ENCODE peak calls at places on chromosome 20, in four cellular contexts. P, X, V and Z are unnamed samples.

GRCh38 chr20:5863040-5863811 is 87.1 kb downstream of the TRMT6 start:
- DNase-seq in P (no peak), X (peak), V (no peak), Z (peak)

GRCh38 chr20:33832113-33832853 is 21.1 kb downstream of the CHMP4B start:
- DNase-seq in P (no peak), X (peak), V (no peak), Z (no peak)

GRCh38 chr20:11814276-11814675 is 103.4 kb upstream of the BTBD3 start:
- DNase-seq in P (peak), X (peak), V (peak), Z (peak)

GRCh38 chr20:34127787-34128186 is 15.7 kb upstream of the EIF2S2 start:
- DNase-seq in P (peak), X (no peak), V (peak), Z (no peak)

GRCh38 chr20:53149184-53149651 is 177.1 kb downstream of the TSHZ2 start:
- DNase-seq in P (no peak), X (no peak), V (no peak), Z (peak)

GRCh38 chr20:58557713-58558335 is 42.6 kb upstream of the APCDD1L start:
- DNase-seq in P (no peak), X (peak), V (no peak), Z (no peak)

GRCh38 chr20:58485326-58485725 is 29.9 kb downstream of the APCDD1L start:
- DNase-seq in P (no peak), X (peak), V (no peak), Z (no peak)

GRCh38 chr20:19835533-19836222 is 77.6 kb downstream of the RIN2 start:
- DNase-seq in P (peak), X (no peak), V (peak), Z (no peak)

GRCh38 chr20:63792866-63793265 is 38.2 kb downstream of the ZBTB46 start:
- DNase-seq in P (no peak), X (no peak), V (no peak), Z (no peak)

GRCh38 chr20:32282461-32282860 is 5.0 kb downstream of the KIF3B start:
- DNase-seq in P (no peak), X (no peak), V (no peak), Z (no peak)

GRCh38 chr20:17841751-17842191 is 126.8 kb downstream of the SNX5 start:
- DNase-seq in P (no peak), X (peak), V (no peak), Z (peak)

GRCh38 chr20:48822879-48823385 is 4.9 kb downstream of the PREX1 start:
- DNase-seq in P (no peak), X (no peak), V (peak), Z (no peak)

GRCh38 chr20:59828478-59829414 is 104.7 kb downstream of the SYCP2 start:
- DNase-seq in P (no peak), X (no peak), V (no peak), Z (no peak)

GRCh38 chr20:13274311-13274965 is 53.4 kb downstream of the ISM1 start:
- DNase-seq in P (peak), X (no peak), V (no peak), Z (no peak)

GRCh38 chr20:64158346-64159285 is 5.6 kb upstream of the MYT1 start:
- DNase-seq in P (no peak), X (no peak), V (no peak), Z (no peak)

GRCh38 chr20:12928755-12929401 is 79.9 kb upstream of the SPTLC3 start:
- DNase-seq in P (no peak), X (peak), V (no peak), Z (peak)

GRCh38 chr20:6434131-6434530 is 311.3 kb upstream of the FERMT1 start:
- DNase-seq in P (no peak), X (no peak), V (no peak), Z (no peak)

GRCh38 chr20:12171927-12172581 is 254.4 kb downstream of the BTBD3 start:
- DNase-seq in P (no peak), X (peak), V (no peak), Z (peak)

GRCh38 chr20:19701449-19701848 is 56.6 kb upstream of the RIN2 start:
- DNase-seq in P (no peak), X (no peak), V (no peak), Z (no peak)

GRCh38 chr20:49420292-49420691 is 62.2 kb downstream of the KCNB1 start:
- DNase-seq in P (no peak), X (no peak), V (no peak), Z (no peak)

GRCh38 chr20:10185741-10186558 is 32.7 kb upstream of the SNAP25 start:
- DNase-seq in P (no peak), X (no peak), V (no peak), Z (no peak)

GRCh38 chr20:64045346-64046011 is 4.0 kb downstream of the SOX18 start:
- DNase-seq in P (no peak), X (no peak), V (no peak), Z (no peak)

GRCh38 chr20:63060057-63060991 is 53.6 kb upstream of the BHLHE23 start:
- DNase-seq in P (no peak), X (peak), V (no peak), Z (peak)

GRCh38 chr20:46757135-46757534 is 47.7 kb downstream of the SLC2A10 start:
- DNase-seq in P (no peak), X (no peak), V (no peak), Z (no peak)

GRCh38 chr20:54059691-54060364 is 10.6 kb downstream of the BCAS1 start:
- DNase-seq in P (no peak), X (no peak), V (no peak), Z (no peak)

GRCh38 chr20:3661060-3661820 is 2.0 kb downstream of the GFRA4 start:
- DNase-seq in P (no peak), X (no peak), V (no peak), Z (no peak)

GRCh38 chr20:63124092-63124781 is 91.7 kb downstream of the YTHDF1 start:
- DNase-seq in P (no peak), X (peak), V (no peak), Z (no peak)

GRCh38 chr20:46347831-46348230 is 39.5 kb upstream of the CDH22 start:
- DNase-seq in P (peak), X (no peak), V (no peak), Z (no peak)

DNA sequence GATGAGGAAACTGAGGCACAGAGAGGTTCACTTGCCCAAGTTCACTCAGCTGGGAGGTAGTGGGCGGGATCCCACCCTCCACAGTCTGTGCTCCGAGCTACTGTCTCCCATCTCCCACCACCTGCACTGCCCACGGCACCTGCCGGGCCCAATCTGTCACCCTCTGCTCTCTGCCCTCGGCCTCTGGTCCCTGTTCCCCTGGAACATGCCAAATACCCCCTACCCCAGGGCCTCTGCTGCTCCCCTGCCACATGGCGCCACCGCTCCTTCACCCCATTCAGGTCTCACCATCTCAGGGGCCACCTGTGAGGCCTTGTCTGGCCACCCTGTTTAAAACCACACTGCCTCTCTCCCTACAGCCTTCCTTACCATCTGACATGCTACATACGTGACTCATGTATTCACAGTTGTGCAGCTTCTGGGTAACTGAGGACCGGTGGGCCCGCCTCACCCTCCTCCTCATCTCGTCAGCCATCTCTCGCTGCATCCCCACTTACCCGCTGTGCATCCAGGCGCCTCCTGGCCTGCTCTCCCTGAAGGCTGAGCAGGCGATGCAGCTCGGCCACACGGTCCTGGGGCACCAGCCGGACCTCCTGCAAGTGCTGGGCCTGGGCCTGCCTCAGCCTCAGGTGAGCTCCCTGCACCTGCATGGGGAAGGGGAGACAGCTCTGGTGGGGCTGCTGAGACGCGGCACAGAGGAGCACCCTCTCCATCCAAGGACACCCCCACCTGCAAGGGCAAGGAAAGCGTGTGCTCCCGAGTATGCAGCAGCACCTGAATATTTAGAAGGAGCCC is 50.6 kb downstream of the GINS1 start:
- DNase-seq in P (no peak), X (no peak), V (no peak), Z (no peak)
- H2BK120ac ChIP-seq in P (no peak), X (no peak), V (no peak), Z (no peak)

DNA sequence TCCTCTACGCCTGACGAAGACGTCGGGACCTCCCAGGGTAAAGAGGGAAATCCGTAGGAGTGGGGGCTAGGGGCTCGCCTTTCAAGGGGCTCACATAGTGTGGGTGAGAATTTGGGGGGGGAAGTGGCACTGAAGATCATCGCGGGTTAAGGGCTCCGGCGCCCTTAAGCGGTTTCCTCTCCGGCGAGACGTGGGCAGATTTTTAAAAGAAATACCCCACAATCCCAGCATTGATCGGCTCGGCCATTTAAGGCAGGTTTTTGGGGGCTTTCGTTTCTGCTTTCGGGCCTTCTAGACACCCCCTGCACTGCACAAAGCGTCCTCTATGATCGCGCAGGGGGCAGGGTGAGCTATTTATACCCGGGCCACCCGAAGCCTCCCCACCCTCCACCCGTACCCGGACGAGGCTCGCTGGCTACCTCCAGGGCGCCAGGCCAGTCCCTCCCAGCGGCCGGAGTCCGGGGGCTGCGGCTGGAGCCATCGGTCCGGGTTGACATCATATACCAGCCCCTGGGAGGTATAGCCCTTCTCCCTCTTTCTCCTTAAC is 1.2 kb downstream of the NKX2-2 start:
- DNase-seq in P (no peak), X (no peak), V (no peak), Z (no peak)
- H3K4me3 ChIP-seq in P (no peak), X (peak), V (no peak), Z (no peak)

GRCh38 chr20:36071848-36072247 is 82.7 kb upstream of the EPB41L1 start:
- DNase-seq in P (no peak), X (no peak), V (no peak), Z (no peak)

GRCh38 chr20:36065427-36065998 is 89.0 kb upstream of the EPB41L1 start:
- DNase-seq in P (no peak), X (no peak), V (no peak), Z (no peak)

GRCh38 chr20:36074983-36075382 is 79.6 kb upstream of the EPB41L1 start:
- DNase-seq in P (no peak), X (no peak), V (no peak), Z (no peak)

GRCh38 chr20:36066777-36067176 is 87.8 kb upstream of the EPB41L1 start:
- DNase-seq in P (no peak), X (no peak), V (no peak), Z (no peak)

DNA sequence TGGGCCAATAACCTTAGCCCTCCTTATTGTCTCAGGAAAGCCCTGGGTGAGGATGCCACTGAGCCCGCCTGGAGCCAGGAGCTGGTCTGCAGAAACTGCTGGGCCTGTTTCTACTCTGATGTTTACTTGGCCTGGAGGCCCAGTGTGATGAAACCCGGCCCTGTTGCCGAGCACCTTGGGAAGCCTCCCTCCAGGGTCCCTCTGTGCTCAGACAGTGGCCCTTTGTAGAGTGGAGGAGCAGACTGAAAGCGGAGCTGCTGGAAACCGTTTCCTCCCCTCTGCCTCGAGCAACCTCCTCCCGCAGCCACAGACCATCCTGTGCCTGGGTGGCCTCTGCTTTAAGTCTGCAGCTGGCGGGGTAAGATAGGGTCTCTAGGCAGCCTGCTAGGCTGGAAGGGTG is 84.1 kb upstream of the EPB41L1 start:
- DNase-seq in P (peak), X (no peak), V (no peak), Z (no peak)
- H2BK120ac ChIP-seq in P (no peak), X (no peak), V (no peak), Z (no peak)

GRCh38 chr20:44714701-44715494 is at the start of gene CCN5:
- DNase-seq in P (no peak), X (peak), V (no peak), Z (peak)
- H3K4me3 ChIP-seq in P (no peak), X (no peak), V (no peak), Z (no peak)

GRCh38 chr20:37417146-37417856 is 71.4 kb downstream of the SRC start:
- DNase-seq in P (no peak), X (no peak), V (no peak), Z (no peak)
- H2BK120ac ChIP-seq in P (no peak), X (no peak), V (no peak), Z (no peak)

DNA sequence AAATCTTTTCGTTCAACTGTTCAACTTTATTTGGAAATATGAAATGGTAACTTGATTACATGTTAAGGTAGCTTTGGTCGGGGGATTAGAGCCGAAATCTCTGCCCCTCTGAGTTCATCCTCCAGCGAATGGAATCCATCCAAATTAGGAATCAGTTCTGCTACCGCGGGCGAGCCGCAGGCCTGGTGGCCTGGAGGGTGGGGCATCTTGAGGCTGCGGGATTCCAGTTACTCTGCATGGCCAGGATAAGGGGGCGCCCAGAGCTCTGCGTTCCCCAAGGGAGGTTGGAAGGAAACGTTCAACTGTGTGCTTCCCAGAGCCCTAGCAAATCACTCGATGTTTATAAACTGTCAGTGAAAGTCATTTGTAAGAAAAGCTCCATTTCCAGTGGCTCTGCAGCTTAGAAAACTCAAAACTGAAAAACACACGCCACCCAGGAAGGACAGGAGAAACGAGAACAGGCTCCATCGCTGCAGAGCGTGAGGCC is 262.2 kb downstream of the TAF4 start:
- DNase-seq in P (no peak), X (no peak), V (no peak), Z (peak)
- H3K4me3 ChIP-seq in P (no peak), X (peak), V (no peak), Z (no peak)

GRCh38 chr20:38926142-38926933 is at the start of gene FAM83D:
- DNase-seq in P (peak), X (peak), V (peak), Z (peak)
- H2BK120ac ChIP-seq in P (no peak), X (no peak), V (peak), Z (no peak)

GRCh38 chr20:50450493-50450826 is 59.7 kb upstream of the PTPN1 start:
- DNase-seq in P (no peak), X (no peak), V (no peak), Z (no peak)

GRCh38 chr20:50449789-50450492 is 60.2 kb upstream of the PTPN1 start:
- DNase-seq in P (no peak), X (no peak), V (no peak), Z (no peak)

GRCh38 chr20:50453533-50453932 is 56.6 kb upstream of the PTPN1 start:
- DNase-seq in P (no peak), X (no peak), V (peak), Z (no peak)

GRCh38 chr20:50447817-50448216 is 62.4 kb upstream of the PTPN1 start:
- DNase-seq in P (no peak), X (no peak), V (no peak), Z (no peak)

DNA sequence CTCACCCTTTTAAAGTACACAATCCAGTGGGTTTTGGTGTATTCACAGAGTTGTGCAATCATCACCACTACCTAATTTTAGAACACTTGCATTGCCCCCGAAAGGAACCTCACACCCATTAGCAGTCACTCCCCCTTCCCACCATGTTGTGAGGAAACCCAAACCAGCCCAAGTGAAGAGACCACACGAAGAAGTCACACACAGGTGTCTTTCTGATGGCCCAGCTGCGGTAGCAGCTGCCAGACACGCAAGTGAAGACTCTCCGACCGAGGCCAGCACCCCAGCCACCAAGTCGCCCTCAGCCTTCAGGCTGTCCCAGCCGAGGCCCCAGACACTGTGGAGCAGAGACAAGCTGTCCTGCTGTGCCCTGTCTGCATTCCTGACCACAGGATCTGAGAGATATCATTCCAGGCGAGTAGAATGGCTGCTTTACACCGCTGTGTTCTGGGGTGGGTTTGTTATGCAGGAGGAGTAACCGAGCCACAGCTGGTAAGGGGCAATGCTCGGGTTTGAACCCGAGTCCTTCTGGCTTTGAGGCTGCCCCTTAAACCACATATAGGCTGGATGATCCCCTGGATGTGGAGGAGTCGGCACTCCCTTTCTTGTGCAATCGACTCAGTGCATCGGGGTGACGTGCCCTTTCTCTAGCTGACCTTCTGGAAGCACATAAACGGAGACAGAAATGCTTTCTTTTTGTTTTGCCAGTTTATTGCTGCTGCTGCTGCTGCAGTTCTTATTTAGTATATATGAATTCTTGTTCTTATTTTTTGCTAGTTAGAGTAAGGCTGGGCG is 59.0 kb upstream of the PTPN1 start:
- DNase-seq in P (peak), X (peak), V (peak), Z (peak)
- H3K4me3 ChIP-seq in P (no peak), X (peak), V (no peak), Z (peak)